ENCODE peak calls at places on chromosomes 3 and 15, in six cellular contexts. C, M, L, U, A and Z are unnamed samples.

GRCh38 chr3:31232049-31233040 is 300.4 kb upstream of the STT3B start:
- DNase-seq in A (peak; percentile 57), M (no peak), L (peak; percentile 49), C (no peak), U (no peak), Z (no peak)

GRCh38 chr3:123655400-123655799 is 70.5 kb upstream of the HACD2 start:
- DNase-seq in U (no peak), A (peak; percentile 44), L (no peak), C (no peak), M (no peak), Z (no peak)

GRCh38 chr15:78072080-78072892 is 5.2 kb downstream of the TBC1D2B start:
- DNase-seq in M (no peak), L (no peak), C (no peak), A (peak; percentile 62), U (peak; percentile 38), Z (peak; percentile 85)

GRCh38 chr15:59792359-59792758 is 103.2 kb upstream of the BNIP2 start:
- DNase-seq in M (no peak), A (no peak), L (no peak), U (no peak), C (no peak), Z (no peak)

GRCh38 chr15:88621789-88622604 is 857 bp downstream of the AEN start:
- DNase-seq in M (peak; percentile 26), C (peak; percentile 39), L (peak; percentile 40), U (peak; percentile 28), A (no peak), Z (peak; percentile 43)

GRCh38 chr15:100663550-100664335 is 61.4 kb downstream of the ASB7 start:
- DNase-seq in U (no peak), L (peak; percentile 62), C (no peak), M (no peak), A (no peak), Z (no peak)

GRCh38 chr15:98311566-98312188 is 336.7 kb upstream of the IGF1R start:
- DNase-seq in L (peak; percentile 71), A (peak; percentile 66), M (peak; percentile 77), U (peak; percentile 81), C (peak; percentile 88), Z (peak; percentile 83)

GRCh38 chr3:72896996-72897757 is 9.3 kb downstream of the GXYLT2 start:
- DNase-seq in M (no peak), A (no peak), C (no peak), L (no peak), U (no peak), Z (no peak)

GRCh38 chr3:54274607-54275006 is 152.3 kb downstream of the CACNA2D3 start:
- DNase-seq in L (no peak), A (no peak), C (no peak), U (no peak), M (no peak), Z (no peak)

GRCh38 chr3:162512488-162512887 is 1015.9 kb downstream of the OTOL1 start:
- DNase-seq in U (peak; percentile 61), M (no peak), C (no peak), L (no peak), A (no peak), Z (no peak)

GRCh38 chr3:11699083-11699427 is 55.3 kb upstream of the VGLL4 start:
- DNase-seq in C (no peak), U (no peak), M (no peak), A (no peak), L (no peak), Z (no peak)

GRCh38 chr15:84001655-84002054 is 233.9 kb upstream of the GOLGA6L4 start:
- DNase-seq in U (no peak), A (no peak), L (no peak), C (no peak), M (no peak), Z (no peak)

GRCh38 chr3:130341388-130341787 is 4.1 kb upstream of the COL6A5 start:
- DNase-seq in M (no peak), C (no peak), U (no peak), L (no peak), A (no peak), Z (peak; percentile 28)

GRCh38 chr15:92803852-92804609 is 96.1 kb upstream of the CHD2 start:
- DNase-seq in U (no peak), C (peak; percentile 91), L (peak; percentile 28), M (no peak), A (peak; percentile 94), Z (peak; percentile 78)

GRCh38 chr15:101481381-101481705 is 8.2 kb downstream of the PCSK6 start:
- DNase-seq in C (no peak), U (no peak), A (no peak), M (no peak), L (no peak), Z (no peak)

GRCh38 chr3:148931574-148931973 is 59.8 kb upstream of the GYG1 start:
- DNase-seq in L (no peak), C (no peak), M (no peak), U (no peak), A (no peak), Z (no peak)

GRCh38 chr3:183106635-183107034 is 7.3 kb upstream of the MCCC1 start:
- DNase-seq in C (no peak), M (no peak), U (no peak), L (no peak), A (no peak), Z (no peak)
- TF ChIP-seq CTCF in C (no peak), M (no peak), U (no peak), L (no peak), A (no peak), Z (no peak)

GRCh38 chr15:67792250-67792942 is 32.9 kb upstream of the SKOR1 start:
- DNase-seq in A (no peak), U (no peak), L (peak; percentile 20), C (no peak), M (no peak), Z (peak; percentile 54)
- H3K27ac ChIP-seq in A (no peak overlapping the region), U (no peak overlapping the region), L (no peak overlapping the region), C (no peak overlapping the region), M (no peak overlapping the region), Z (no peak overlapping the region)

DNA sequence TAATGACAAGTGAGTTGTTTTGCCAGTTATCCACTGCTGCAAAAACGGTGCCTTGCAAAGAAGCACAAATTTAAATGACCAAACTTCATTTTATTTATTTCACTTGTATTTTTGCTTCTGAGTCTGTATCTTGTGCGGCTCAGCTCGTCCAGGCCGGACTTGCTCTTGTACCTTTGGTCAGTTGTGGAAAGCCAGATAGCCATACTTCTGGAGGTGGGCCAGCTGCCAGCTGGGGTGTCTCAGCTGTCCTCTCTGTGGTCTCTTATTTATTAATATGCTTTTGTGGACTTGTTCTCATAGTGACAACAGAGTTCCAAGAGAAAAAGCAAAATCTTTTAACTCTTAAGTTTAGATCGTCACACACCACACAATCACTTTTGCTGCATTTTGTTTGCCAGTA is 87.7 kb downstream of the IL1RAP start:
- DNase-seq in L (no peak), A (no peak), C (no peak), M (no peak), U (no peak), Z (no peak)
- H3K4me1 ChIP-seq in L (no peaks in the 10 kb centered on the region), A (no peaks in the 10 kb centered on the region), C (peaks cover 4% of the 10 kb centered on the region), M (peaks cover under 1% of the 10 kb centered on the region), U (peaks cover 26% of the 10 kb centered on the region), Z (peaks cover 44% of the 10 kb centered on the region)

GRCh38 chr3:36698314-36698713 is 66.0 kb downstream of the DCLK3 start:
- DNase-seq in A (no peak), L (no peak), C (no peak), U (no peak), M (no peak), Z (no peak)

GRCh38 chr3:36696799-36697198 is 67.6 kb downstream of the DCLK3 start:
- DNase-seq in L (no peak), M (no peak), C (no peak), A (no peak), U (no peak), Z (no peak)

GRCh38 chr3:36695769-36696137 is 68.6 kb downstream of the DCLK3 start:
- DNase-seq in L (no peak), U (no peak), M (no peak), C (no peak), A (no peak), Z (no peak)

GRCh38 chr3:36695113-36695768 is 69.1 kb downstream of the DCLK3 start:
- DNase-seq in C (no peak), A (peak; percentile 47), L (no peak), M (no peak), U (no peak), Z (no peak)

GRCh38 chr3:36697397-36698001 is 66.9 kb downstream of the DCLK3 start:
- DNase-seq in U (peak; percentile 38), L (no peak), A (no peak), C (no peak), M (peak; percentile 31), Z (peak; percentile 29)
- TF ChIP-seq CTCF in U (no peak), L (no peak), A (no peak), C (no peak), M (peak; percentile 42), Z (peak; percentile 33)